ENCODE peak calls at places on chromosomes 6 and 20, in six cellular contexts. U, J, S, Y, P and C are unnamed samples. For H3K9me3, the result is how much of the 10 kb centered on the place peaks cover.

GRCh38 chr6:41626917-41627316 is 11.4 kb upstream of the MDFI start:
- DNase-seq in U (no peak), J (no peak), S (no peak), Y (no peak), P (no peak), C (peak)

GRCh38 chr20:63315982-63316491 is 23.1 kb downstream of the COL20A1 start:
- DNase-seq in U (no peak), J (no peak), S (no peak), Y (no peak), P (no peak), C (no peak)

GRCh38 chr6:31158863-31159855 is 770 bp downstream of the TCF19 start:
- DNase-seq in U (no peak), J (no peak), S (no peak), Y (peak), P (no peak), C (no peak)

GRCh38 chr6:46323312-46323965 is 152.7 kb upstream of the ENPP5 start:
- DNase-seq in U (no peak), J (no peak), S (no peak), Y (no peak), P (peak), C (no peak)

GRCh38 chr6:36666726-36667591 is 11.6 kb upstream of the CDKN1A start:
- DNase-seq in U (no peak), J (peak), S (no peak), Y (no peak), P (peak), C (peak)

GRCh38 chr20:32976746-32977145 is 27.5 kb downstream of the SUN5 start:
- DNase-seq in U (peak), J (no peak), S (no peak), Y (no peak), P (no peak), C (no peak)

GRCh38 chr6:146965110-146965689 is 239.0 kb upstream of the STXBP5 start:
- DNase-seq in U (no peak), J (no peak), S (no peak), Y (no peak), P (no peak), C (no peak)

GRCh38 chr20:47653892-47654291 is 131.4 kb downstream of the SULF2 start:
- DNase-seq in U (no peak), J (no peak), S (no peak), Y (no peak), P (no peak), C (no peak)

GRCh38 chr6:95973976-95974375 is 41.8 kb upstream of the FUT9 start:
- DNase-seq in U (no peak), J (no peak), S (no peak), Y (no peak), P (no peak), C (no peak)

GRCh38 chr6:157800420-157801237 is 22.4 kb upstream of the SNX9 start:
- DNase-seq in U (no peak), J (no peak), S (no peak), Y (no peak), P (no peak), C (no peak)

GRCh38 chr6:41424370-41425058 is 89.1 kb downstream of the NCR2 start:
- DNase-seq in U (peak), J (peak), S (peak), Y (peak), P (peak), C (peak)

DNA sequence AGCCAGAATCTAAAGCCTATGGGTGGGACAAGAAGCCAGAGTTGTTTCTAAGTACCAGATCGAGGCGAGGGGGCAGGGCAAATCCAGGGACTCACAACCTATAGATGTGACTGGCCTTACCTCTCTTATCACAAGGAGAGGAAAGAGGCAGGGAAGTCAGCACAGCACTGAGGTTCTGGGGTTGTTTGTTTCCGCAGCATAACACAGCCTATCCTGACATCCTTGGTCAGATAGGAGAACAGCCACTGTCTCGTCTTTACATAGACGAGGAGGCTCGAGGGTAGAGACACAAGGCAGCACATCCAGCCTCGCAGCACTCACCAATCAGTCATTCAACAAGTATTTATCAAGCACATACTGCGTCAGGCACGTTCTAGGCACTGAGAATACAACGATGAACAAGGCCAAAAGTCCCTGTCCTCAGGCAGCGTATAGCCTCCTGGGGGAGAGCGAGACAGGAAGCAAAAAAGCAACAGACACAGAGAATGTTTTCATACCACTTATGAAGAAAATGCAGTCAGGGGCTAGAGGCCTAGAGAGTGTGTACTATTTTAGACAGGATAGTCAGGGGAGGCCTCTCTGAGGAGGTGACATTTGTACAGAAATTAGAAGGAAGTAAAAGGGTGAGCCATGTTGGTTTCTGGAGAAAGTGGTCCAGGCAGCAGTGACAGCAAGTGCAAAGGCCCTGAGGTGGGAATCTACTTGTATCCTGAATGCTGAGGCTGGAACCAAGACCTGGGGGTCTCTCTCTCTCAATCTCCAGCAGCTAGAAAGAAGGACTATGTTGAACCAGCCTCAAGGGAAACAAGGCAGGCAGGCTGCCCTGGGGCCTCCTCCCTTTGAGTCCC is 151.5 kb downstream of the GRM4 start:
- DNase-seq in U (no peak), J (peak), S (no peak), Y (no peak), P (no peak), C (no peak)
- H3K9me3 ChIP-seq in U (under half), J (under half), S (under half), Y (under half), P (under half), C (under half)

DNA sequence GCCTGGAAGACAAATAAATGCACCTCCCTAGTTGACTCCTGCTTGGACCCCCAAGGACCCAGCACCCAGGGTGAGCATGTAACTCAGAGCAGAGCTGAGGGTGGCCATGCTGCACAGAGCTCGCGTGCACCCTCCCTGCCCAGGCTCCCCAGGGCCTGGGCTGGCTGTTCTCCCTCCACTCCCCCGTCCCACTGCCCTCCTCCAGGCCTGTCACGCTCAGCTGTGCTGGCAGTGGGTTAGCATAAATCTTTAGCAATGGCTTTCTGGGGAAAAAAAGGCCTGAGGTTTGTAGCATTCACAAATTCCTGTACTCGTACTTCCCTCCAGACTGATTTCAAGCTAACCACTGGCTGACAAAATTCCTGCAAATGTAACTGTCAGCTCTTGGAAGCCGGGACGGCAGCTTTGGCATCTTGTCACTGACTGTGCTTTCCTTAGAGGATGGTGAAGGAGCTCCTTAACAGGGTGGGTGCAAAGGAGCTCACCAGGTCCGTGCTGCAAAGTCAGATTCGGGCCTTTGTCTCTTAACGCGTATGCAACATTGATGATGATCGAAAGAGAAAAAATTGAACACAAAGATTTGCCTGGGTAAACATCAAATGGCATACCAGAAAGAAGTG is 22.2 kb upstream of the SMOC2 start:
- DNase-seq in U (no peak), J (no peak), S (no peak), Y (no peak), P (peak), C (no peak)
- H3K9me3 ChIP-seq in U (under half), J (under half), S (under half), Y (under half), P (under half), C (under half)

DNA sequence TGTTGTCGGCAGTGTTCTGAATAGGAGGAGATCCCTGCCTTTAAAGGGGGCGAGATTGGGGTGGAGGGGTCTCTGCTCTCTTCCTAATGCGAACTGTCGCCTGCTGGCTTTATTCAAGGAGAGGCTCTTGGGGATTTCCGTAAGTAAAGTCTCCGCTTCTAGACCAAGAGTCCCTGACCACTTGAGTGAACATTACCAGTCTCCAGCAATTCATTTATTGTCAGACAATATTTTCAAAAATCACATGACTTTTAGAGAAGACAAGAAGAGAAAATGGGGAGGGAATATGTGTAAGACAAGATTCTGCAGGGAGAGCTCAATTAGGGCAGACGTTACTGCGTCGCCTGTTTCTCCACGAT is 21.2 kb downstream of the POM121L2 start:
- DNase-seq in U (no peak), J (no peak), S (no peak), Y (no peak), P (no peak), C (no peak)
- H3K9me3 ChIP-seq in U (under half), J (under half), S (under half), Y (under half), P (under half), C (under half)

DNA sequence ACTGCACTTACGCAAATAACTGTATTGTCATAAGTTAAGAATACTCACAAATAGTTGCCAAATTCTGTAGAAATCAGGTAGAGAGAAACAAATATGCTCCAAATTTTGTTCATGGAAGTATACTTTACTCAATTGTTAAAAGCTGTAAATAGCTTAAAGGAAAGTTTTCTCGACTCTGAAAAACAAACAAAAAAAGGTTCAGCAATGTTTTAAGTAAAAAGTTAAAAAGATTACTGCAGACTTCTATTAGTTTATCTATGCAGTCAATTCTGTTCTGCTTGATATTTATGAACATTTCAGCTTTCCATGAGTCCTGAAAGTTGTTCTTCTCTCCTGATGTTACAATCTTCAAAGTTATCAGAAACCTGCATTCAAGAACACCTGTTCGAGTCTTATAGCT is 37.5 kb upstream of the FAM8A1 start:
- DNase-seq in U (no peak), J (no peak), S (no peak), Y (no peak), P (no peak), C (no peak)
- H3K9me3 ChIP-seq in U (under half), J (under half), S (under half), Y (under half), P (under half), C (under half)

DNA sequence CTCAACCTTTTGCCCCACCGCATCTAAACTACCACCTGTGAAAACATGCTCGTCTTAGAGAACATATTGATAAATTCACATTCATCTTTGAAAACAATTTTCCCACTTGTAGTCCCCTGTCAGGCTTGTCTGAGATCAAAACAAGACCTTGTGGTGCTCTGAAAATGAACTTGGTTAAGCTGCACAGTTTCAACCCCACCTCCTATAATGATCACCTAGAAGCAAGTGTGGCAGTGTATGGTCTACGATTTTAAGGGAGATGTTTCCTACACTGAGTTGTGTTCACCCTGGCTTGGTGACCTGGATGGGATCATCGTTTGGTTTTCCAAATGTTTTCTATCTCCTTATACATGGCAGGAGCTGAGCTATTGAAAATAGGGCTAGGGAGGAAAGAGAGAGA is 539.4 kb downstream of the DOK5 start:
- DNase-seq in U (no peak), J (no peak), S (no peak), Y (no peak), P (no peak), C (no peak)
- H3K9me3 ChIP-seq in U (under half), J (under half), S (under half), Y (under half), P (under half), C (under half)

GRCh38 chr6:77624468-77624867 is 28.4 kb upstream of the MEI4 start:
- DNase-seq in U (no peak), J (no peak), S (no peak), Y (no peak), P (no peak), C (no peak)

GRCh38 chr6:77619114-77619513 is 33.7 kb upstream of the MEI4 start:
- DNase-seq in U (no peak), J (no peak), S (no peak), Y (no peak), P (no peak), C (no peak)

DNA sequence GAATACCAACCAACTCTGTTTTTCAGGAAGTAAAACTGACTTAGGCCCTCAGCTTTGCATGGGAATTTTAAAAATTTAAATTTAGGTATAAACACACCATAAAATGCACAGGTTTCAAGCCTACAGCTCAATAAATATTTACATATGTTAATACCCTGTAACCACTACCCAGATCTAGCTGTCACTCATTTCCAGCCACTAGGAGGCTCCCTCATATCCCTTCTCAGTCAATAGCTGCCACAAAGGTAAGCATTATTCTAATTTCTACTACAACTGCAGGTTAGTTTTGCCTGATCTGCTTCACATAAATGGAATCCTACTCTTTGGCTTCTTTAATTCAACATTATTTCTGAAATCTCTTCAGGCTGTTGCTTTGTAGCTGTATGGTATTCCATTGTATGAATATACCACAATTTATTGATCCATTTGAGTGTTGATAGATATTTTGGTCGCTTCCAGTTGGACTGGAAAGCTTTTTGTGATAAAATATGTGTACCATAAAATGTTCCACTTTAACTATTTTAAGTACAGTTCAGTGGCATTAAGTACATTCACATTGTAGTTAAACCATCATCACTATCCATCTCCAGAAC is 32.5 kb upstream of the MEI4 start:
- DNase-seq in U (no peak), J (peak), S (no peak), Y (no peak), P (no peak), C (peak)
- H3K9me3 ChIP-seq in U (under half), J (under half), S (under half), Y (under half), P (under half), C (under half)

GRCh38 chr6:155378284-155378683 is 64.0 kb upstream of the TFB1M start:
- DNase-seq in U (no peak), J (no peak), S (no peak), Y (no peak), P (no peak), C (no peak)
- H3K9me3 ChIP-seq in U (under half), J (under half), S (under half), Y (under half), P (under half), C (under half)

GRCh38 chr6:84062519-84063154 is 29.1 kb downstream of the MRAP2 start:
- DNase-seq in U (no peak), J (no peak), S (no peak), Y (no peak), P (no peak), C (peak)

GRCh38 chr6:84061174-84061573 is 27.6 kb downstream of the MRAP2 start:
- DNase-seq in U (no peak), J (no peak), S (no peak), Y (no peak), P (no peak), C (no peak)

GRCh38 chr6:84066536-84066935 is 33.0 kb downstream of the MRAP2 start:
- DNase-seq in U (no peak), J (no peak), S (no peak), Y (no peak), P (no peak), C (no peak)

GRCh38 chr6:84061613-84062398 is 28.2 kb downstream of the MRAP2 start:
- DNase-seq in U (no peak), J (no peak), S (no peak), Y (no peak), P (no peak), C (no peak)

GRCh38 chr6:84065718-84066290 is 32.2 kb downstream of the MRAP2 start:
- DNase-seq in U (no peak), J (no peak), S (no peak), Y (no peak), P (no peak), C (peak)
- H3K9me3 ChIP-seq in U (under half), J (under half), S (under half), Y (under half), P (under half), C (under half)